ENCODE peak calls at places on chromosomes 2 and 18, in six cellular contexts. E is epithelial cell of esophagus, J is sigmoid colon, Z is HepG2, M is fibroblast of the aortic adventitia, X is brain microvascular endothelial cell. Q is an unnamed sample.

GRCh38 chr2:39717067-39717466 is 51.4 kb downstream of the TMEM178A start:
- DNase-seq in M (no peak), J (no peak), X (no peak), Z (peak), E (no peak), Q (no peak)

GRCh38 chr2:71510196-71510807 is 56.9 kb downstream of the DYSF start:
- DNase-seq in M (peak), E (peak), J (peak), Z (peak), X (peak), Q (peak)

GRCh38 chr2:219416938-219417337 is 1.2 kb upstream of the DES start:
- DNase-seq in M (no peak), J (no peak), X (no peak), Z (no peak), E (no peak), Q (no peak)

GRCh38 chr18:63365909-63366269 is 1.1 kb downstream of the KDSR start:
- DNase-seq in X (no peak), J (no peak), E (no peak), Z (no peak), M (peak), Q (peak)

GRCh38 chr2:239093956-239094355 is 246.1 kb downstream of the TWIST2 start:
- DNase-seq in M (no peak), J (no peak), Z (no peak), X (no peak), E (no peak), Q (no peak)

GRCh38 chr2:18891598-18892345 is 302.4 kb upstream of the NT5C1B start:
- DNase-seq in M (peak), E (no peak), X (no peak), Z (no peak), J (no peak), Q (no peak)

GRCh38 chr2:73999881-74000597 is 15.3 kb downstream of the TET3 start:
- DNase-seq in X (peak), E (no peak), J (no peak), Z (no peak), M (peak), Q (no peak)

GRCh38 chr2:239953418-239954061 is 71.6 kb downstream of the NDUFA10 start:
- DNase-seq in E (peak), Z (no peak), J (peak), X (peak), M (peak), Q (no peak)

GRCh38 chr2:67451086-67451832 is 54.1 kb downstream of the ETAA1 start:
- DNase-seq in X (peak), E (peak), J (no peak), M (peak), Z (peak), Q (no peak)

GRCh38 chr2:94994063-94994913 is 31.2 kb upstream of the MAL start:
- DNase-seq in E (no peak), M (no peak), X (no peak), Z (no peak), J (no peak), Q (no peak)

GRCh38 chr2:73981081-73981968 is 3.4 kb upstream of the TET3 start:
- DNase-seq in Z (peak), E (peak), J (peak), M (no peak), X (peak), Q (peak)

GRCh38 chr2:235981629-235982028 is 186.6 kb downstream of the GBX2 start:
- DNase-seq in Z (no peak), X (no peak), M (no peak), J (no peak), E (no peak), Q (no peak)

GRCh38 chr2:25722224-25722623 is 48.8 kb upstream of the DTNB start:
- DNase-seq in M (no peak), E (no peak), J (no peak), Z (no peak), X (no peak), Q (no peak)

GRCh38 chr18:74524097-74524496 is 10.2 kb upstream of the CNDP1 start:
- DNase-seq in M (no peak), J (peak), E (no peak), X (no peak), Z (no peak), Q (no peak)

GRCh38 chr2:2743164-2743571 is 412.1 kb upstream of the MYT1L start:
- DNase-seq in X (peak), E (peak), M (peak), J (peak), Z (no peak), Q (no peak)

GRCh38 chr2:165469417-165469816 is at the start of gene CSRNP3:
- DNase-seq in E (peak), J (peak), M (peak), Z (peak), X (peak), Q (no peak)

GRCh38 chr18:35430721-35431441 is 53.7 kb upstream of the ZNF396 start:
- DNase-seq in J (no peak), M (no peak), Z (no peak), E (no peak), X (no peak), Q (no peak)

GRCh38 chr2:10584843-10585475 is 104.8 kb downstream of the NOL10 start:
- DNase-seq in M (peak), E (peak), Z (peak), X (peak), J (no peak), Q (no peak)

GRCh38 chr2:18814387-18814786 is 225.0 kb upstream of the NT5C1B start:
- DNase-seq in J (no peak), E (no peak), M (peak), X (peak), Z (no peak), Q (peak)

GRCh38 chr2:20568501-20569463 is 82.1 kb downstream of the HS1BP3 start:
- DNase-seq in Z (no peak), E (peak), X (peak), J (no peak), M (no peak), Q (no peak)

GRCh38 chr2:172806426-172807008 is 70.9 kb downstream of the RAPGEF4 start:
- DNase-seq in Z (peak), M (peak), J (no peak), E (peak), X (peak), Q (peak)

GRCh38 chr18:77057043-77057442 is 75.5 kb downstream of the MBP start:
- DNase-seq in E (no peak), J (no peak), X (no peak), Z (no peak), M (peak), Q (no peak)

GRCh38 chr2:207674266-207674774 is 37.1 kb upstream of the CCNYL1 start:
- DNase-seq in M (no peak), J (no peak), E (no peak), Z (no peak), X (no peak), Q (no peak)

GRCh38 chr2:121129692-121130091 is 155.3 kb downstream of the TFCP2L1 start:
- DNase-seq in Z (no peak), E (no peak), X (no peak), J (no peak), M (no peak), Q (no peak)

GRCh38 chr18:10441472-10441871 is 13.0 kb upstream of the APCDD1 start:
- DNase-seq in E (no peak), M (no peak), X (no peak), J (no peak), Z (no peak), Q (no peak)

GRCh38 chr2:210195066-210195852 is 24.1 kb upstream of the KANSL1L start:
- DNase-seq in E (peak), X (peak), M (peak), J (peak), Z (peak), Q (peak)

GRCh38 chr2:12106440-12107080 is 360.1 kb downstream of the LPIN1 start:
- DNase-seq in M (peak), J (peak), E (peak), X (peak), Z (no peak), Q (peak)

GRCh38 chr2:45006041-45006941 is 3.0 kb downstream of the SIX2 start:
- DNase-seq in Z (no peak), X (no peak), M (no peak), E (no peak), J (no peak), Q (no peak)

GRCh38 chr2:44233450-44234128 is 41.7 kb upstream of the SLC3A1 start:
- DNase-seq in Z (peak), J (no peak), X (no peak), E (peak), M (peak), Q (no peak)

GRCh38 chr18:61765097-61765496 is 127.7 kb downstream of the RNF152 start:
- DNase-seq in M (peak), X (peak), J (no peak), E (peak), Z (no peak), Q (peak)

GRCh38 chr2:109386004-109386695 is 227.6 kb downstream of the SEPTIN10 start:
- DNase-seq in J (peak), E (no peak), Z (no peak), M (no peak), X (no peak), Q (no peak)

GRCh38 chr18:63994783-63995399 is 25.0 kb downstream of the SERPINB8 start:
- DNase-seq in E (peak), J (peak), X (peak), M (peak), Z (peak), Q (peak)

GRCh38 chr2:85907671-85908157 is 18.9 kb upstream of the ST3GAL5 start:
- DNase-seq in E (peak), Z (no peak), J (peak), M (no peak), X (no peak), Q (no peak)

GRCh38 chr18:5518899-5519371 is 24.9 kb downstream of the EPB41L3 start:
- DNase-seq in Z (no peak), J (no peak), M (peak), X (peak), E (no peak), Q (no peak)

GRCh38 chr2:9912468-9912867 is 39.0 kb upstream of the GRHL1 start:
- DNase-seq in J (no peak), M (no peak), E (no peak), X (no peak), Z (no peak), Q (no peak)

GRCh38 chr18:73409242-73409641 is 541.5 kb upstream of the NETO1 start:
- DNase-seq in M (peak), Z (no peak), J (no peak), E (no peak), X (no peak), Q (no peak)

GRCh38 chr2:98637401-98638144 is 29.2 kb downstream of the UNC50 start:
- DNase-seq in M (no peak), E (no peak), X (no peak), Z (no peak), J (no peak), Q (peak)

GRCh38 chr18:13281406-13281805 is 62.8 kb downstream of the LDLRAD4 start:
- DNase-seq in E (no peak), J (no peak), X (no peak), Z (no peak), M (no peak), Q (no peak)

GRCh38 chr2:88959480-88960204 is 268.2 kb downstream of the RPIA start:
- DNase-seq in M (peak), J (no peak), Z (no peak), X (no peak), E (peak), Q (no peak)
- TF ChIP-seq CTCF in M (peak), J (no peak), Z (no peak), X (no peak), E (no peak), Q (no peak)

DNA sequence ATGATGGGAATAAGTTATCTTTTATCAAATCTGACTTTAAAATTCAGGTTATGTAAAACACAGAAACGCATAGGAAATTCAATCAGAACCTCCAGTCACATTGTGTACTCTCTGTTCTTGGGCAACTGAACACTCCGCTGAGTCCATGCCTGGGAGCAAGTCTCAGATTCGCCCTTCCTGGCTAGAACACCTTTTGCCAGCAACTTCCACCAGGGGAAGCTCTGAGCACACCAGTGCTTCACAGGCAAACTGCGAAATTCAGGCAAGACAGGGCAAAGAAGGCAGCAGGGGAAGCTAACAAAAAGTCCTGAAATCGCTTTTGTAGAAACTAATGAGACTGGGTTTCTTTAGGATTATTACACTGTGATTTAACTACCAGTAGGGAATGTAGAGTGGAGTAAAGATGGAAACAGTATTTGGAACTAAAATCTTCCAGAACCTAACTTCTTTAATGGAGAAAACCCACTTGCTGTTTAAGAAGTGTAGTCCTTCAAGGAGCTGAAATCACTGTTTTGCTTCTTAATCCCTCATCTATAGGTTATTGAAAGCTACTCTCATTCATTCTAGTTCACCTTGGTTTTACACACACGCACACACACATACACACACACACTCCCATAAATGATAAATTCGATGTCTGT is 214.3 kb downstream of the TMEM182 start:
- DNase-seq in X (no peak), Z (peak), E (peak), J (no peak), M (peak), Q (peak)
- TF ChIP-seq CTCF in X (no peak), Z (peak), E (peak), J (peak), M (peak), Q (peak)

GRCh38 chr2:19508-19907 is 26.8 kb downstream of the FAM110C start:
- DNase-seq in X (no peak), M (no peak), Z (no peak), J (no peak), E (no peak), Q (no peak)

GRCh38 chr2:23283-23682 is 23.0 kb downstream of the FAM110C start:
- DNase-seq in M (no peak), J (no peak), E (no peak), X (no peak), Z (no peak), Q (no peak)

GRCh38 chr2:24122-24521 is 22.2 kb downstream of the FAM110C start:
- DNase-seq in X (no peak), J (no peak), M (no peak), E (no peak), Z (no peak), Q (no peak)

DNA sequence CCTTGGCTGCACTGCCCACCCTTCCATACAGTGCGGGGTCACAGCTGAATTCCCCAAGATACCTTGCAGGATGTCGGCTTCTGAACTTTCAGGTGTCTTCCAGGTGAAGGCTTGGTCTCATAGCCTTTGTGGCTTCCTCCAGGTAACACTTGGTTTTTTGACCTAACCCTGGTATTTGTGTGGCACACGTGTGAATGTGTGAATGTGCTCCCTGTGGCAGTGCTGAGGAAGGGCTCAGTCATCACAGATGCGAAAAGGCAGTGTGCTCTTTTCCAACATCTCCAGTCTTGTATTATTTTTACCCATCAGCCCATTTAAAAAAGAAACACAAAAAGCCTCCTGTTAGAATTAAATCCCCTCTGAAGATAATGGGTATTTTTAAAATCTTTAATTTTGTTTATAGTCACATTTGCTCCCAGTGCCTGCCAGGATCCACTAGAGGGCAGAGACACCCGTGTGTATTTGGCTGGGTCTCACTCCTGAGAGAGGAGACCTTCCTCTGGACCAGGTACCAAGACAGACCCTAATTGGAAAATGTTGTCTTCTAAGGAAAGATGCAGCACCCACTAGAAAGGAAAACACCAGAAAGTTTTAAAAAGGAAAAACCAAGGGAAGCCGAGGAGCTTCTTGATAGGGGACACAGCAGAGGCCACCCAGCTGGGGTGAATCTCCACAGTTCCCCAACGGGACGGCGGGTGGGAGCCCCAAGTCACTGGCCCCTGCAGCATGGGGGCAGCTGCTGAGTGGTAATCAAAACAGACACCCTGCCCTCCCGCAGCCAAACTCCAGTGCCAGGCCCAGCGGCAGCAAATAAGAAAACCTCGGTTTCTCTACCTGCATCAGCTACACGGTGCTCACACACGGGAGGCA is 27.7 kb downstream of the FAM110C start:
- DNase-seq in X (no peak), E (peak), M (no peak), J (no peak), Z (no peak), Q (no peak)
- TF ChIP-seq CTCF in X (peak), E (peak), M (peak), J (peak), Z (peak), Q (peak)

DNA sequence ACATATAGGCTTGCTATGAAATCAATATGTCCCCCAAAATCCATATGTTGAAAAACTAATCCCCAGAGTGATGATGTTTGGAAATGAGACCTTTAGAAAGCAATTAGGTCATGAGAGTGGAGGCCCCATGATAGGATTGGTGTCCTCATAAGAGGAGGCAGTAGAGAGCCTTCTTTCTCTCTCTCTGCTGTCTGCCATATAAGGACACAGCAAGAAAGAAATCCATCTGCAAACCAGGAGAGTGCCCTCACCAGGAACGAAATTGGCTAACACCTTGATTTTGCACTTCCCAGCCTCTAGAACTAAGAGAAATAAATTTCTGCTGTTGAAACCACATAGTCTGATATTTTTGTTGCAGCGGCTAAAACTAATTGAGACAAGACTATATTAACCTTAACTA is 89.5 kb downstream of the NBAS start:
- DNase-seq in J (no peak), M (no peak), E (no peak), Z (peak), X (no peak), Q (no peak)
- TF ChIP-seq CTCF in J (no peak), M (no peak), E (no peak), Z (no peak), X (no peak), Q (no peak)